ENCODE peak calls at places on chromosomes 2 and 18, in nine cellular contexts. Z, J, T, A, Y, X, N, B and H are unnamed samples.

GRCh38 chr2:146986161-146986560 is 858.7 kb upstream of the ACVR2A start:
- DNase-seq in Z (no peak), J (no peak), T (no peak), A (no peak), Y (peak; percentile 68), X (no peak), N (peak; percentile 57), B (no peak), H (no peak)

GRCh38 chr2:241721852-241722251 is 12.6 kb upstream of the D2HGDH start:
- DNase-seq in Z (no peak), J (no peak), T (no peak), A (no peak), Y (no peak), X (no peak), N (no peak), B (no peak), H (no peak)

GRCh38 chr2:71067567-71068217 is 756 bp upstream of the NAGK start:
- DNase-seq in Z (no peak), J (no peak), T (peak; percentile 69), A (peak; percentile 13), Y (peak; percentile 52), X (no peak), N (no peak), B (no peak), H (no peak)

GRCh38 chr2:12484536-12485115 is 232.1 kb upstream of the TRIB2 start:
- DNase-seq in Z (no peak), J (no peak), T (no peak), A (no peak), Y (peak; percentile 16), X (no peak), N (no peak), B (no peak), H (no peak)

GRCh38 chr2:239767016-239767905 is 257.9 kb downstream of the NDUFA10 start:
- DNase-seq in Z (no peak), J (no peak), T (peak; percentile 44), A (no peak), Y (no peak), X (no peak), N (no peak), B (no peak), H (no peak)

GRCh38 chr2:64143154-64144056 is 815 bp downstream of the PELI1 start:
- DNase-seq in Z (peak; percentile 68), J (peak; percentile 5), T (peak; percentile 74), A (peak; percentile 56), Y (peak; percentile 70), X (peak; percentile 9), N (peak; percentile 27), B (peak; percentile 9), H (peak; percentile 29)

GRCh38 chr2:156589381-156590079 is 153.4 kb downstream of the GPD2 start:
- DNase-seq in Z (peak; percentile 74), J (no peak), T (no peak), A (no peak), Y (peak; percentile 72), X (no peak), N (peak; percentile 51), B (no peak), H (peak; percentile 32)

GRCh38 chr18:25299899-25300298 is 52.1 kb downstream of the ZNF521 start:
- DNase-seq in Z (no peak), J (no peak), T (no peak), A (no peak), Y (no peak), X (no peak), N (no peak), B (no peak), H (no peak)

GRCh38 chr18:40249390-40250080 is 1705.5 kb upstream of the PIK3C3 start:
- DNase-seq in Z (no peak), J (no peak), T (no peak), A (no peak), Y (no peak), X (no peak), N (no peak), B (no peak), H (no peak)

GRCh38 chr2:51995293-51995692 is 963.4 kb upstream of the NRXN1 start:
- DNase-seq in Z (no peak), J (no peak), T (no peak), A (no peak), Y (peak; percentile 89), X (no peak), N (peak; percentile 88), B (no peak), H (no peak)

GRCh38 chr2:119372778-119373568 is 6.2 kb downstream of the DBI start:
- DNase-seq in Z (no peak), J (no peak), T (no peak), A (no peak), Y (no peak), X (no peak), N (no peak), B (no peak), H (no peak)

GRCh38 chr2:135916232-135916631 is 40.0 kb upstream of the MCM6 start:
- DNase-seq in Z (peak; percentile 74), J (no peak), T (no peak), A (no peak), Y (peak; percentile 51), X (no peak), N (peak; percentile 12), B (no peak), H (no peak)

GRCh38 chr2:37367984-37368383 is 23.6 kb downstream of the QPCT start:
- DNase-seq in Z (no peak), J (no peak), T (no peak), A (no peak), Y (no peak), X (no peak), N (no peak), B (no peak), H (no peak)

GRCh38 chr2:68737717-68738116 is 3.1 kb downstream of the ARHGAP25 start:
- DNase-seq in Z (peak; percentile 66), J (no peak), T (no peak), A (no peak), Y (no peak), X (no peak), N (no peak), B (peak; percentile 19), H (no peak)

GRCh38 chr2:170928036-170928823 is 823 bp upstream of the GORASP2 start:
- DNase-seq in Z (peak; percentile 29), J (no peak), T (no peak), A (no peak), Y (no peak), X (no peak), N (no peak), B (no peak), H (no peak)

GRCh38 chr2:108182489-108182888 is 57.3 kb upstream of the SULT1C3 start:
- DNase-seq in Z (no peak), J (no peak), T (no peak), A (peak; percentile 62), Y (peak; percentile 27), X (no peak), N (no peak), B (no peak), H (peak; percentile 45)

GRCh38 chr2:12702661-12703121 is 14.0 kb upstream of the TRIB2 start:
- DNase-seq in Z (no peak), J (no peak), T (no peak), A (no peak), Y (peak; percentile 91), X (no peak), N (peak; percentile 86), B (no peak), H (no peak)

GRCh38 chr18:499351-500229 is 911 bp downstream of the COLEC12 start:
- DNase-seq in Z (no peak), J (no peak), T (peak; percentile 73), A (peak; percentile 22), Y (peak; percentile 83), X (no peak), N (peak; percentile 79), B (no peak), H (no peak)

GRCh38 chr2:227759411-227760113 is 13.9 kb downstream of the SCYGR8 start:
- DNase-seq in Z (no peak), J (no peak), T (no peak), A (peak; percentile 27), Y (no peak), X (no peak), N (no peak), B (no peak), H (no peak)

GRCh38 chr2:46493241-46493970 is 14.0 kb downstream of the TMEM247 start:
- DNase-seq in Z (no peak), J (no peak), T (no peak), A (no peak), Y (peak; percentile 80), X (no peak), N (peak; percentile 21), B (no peak), H (no peak)

GRCh38 chr2:110804915-110805314 is 72.5 kb downstream of the ACOXL start:
- DNase-seq in Z (no peak), J (no peak), T (no peak), A (no peak), Y (no peak), X (peak; percentile 5), N (no peak), B (peak; percentile 26), H (no peak)

GRCh38 chr2:28568533-28568932 is 72.7 kb downstream of the PLB1 start:
- DNase-seq in Z (no peak), J (no peak), T (no peak), A (no peak), Y (peak; percentile 22), X (no peak), N (no peak), B (no peak), H (no peak)

GRCh38 chr2:70607121-70607551 is 53.5 kb upstream of the TGFA start:
- DNase-seq in Z (peak; percentile 76), J (no peak), T (no peak), A (no peak), Y (peak; percentile 61), X (no peak), N (no peak), B (no peak), H (no peak)

GRCh38 chr2:168501456-168502065 is 45.5 kb downstream of the CERS6 start:
- DNase-seq in Z (no peak), J (no peak), T (no peak), A (no peak), Y (no peak), X (no peak), N (no peak), B (no peak), H (no peak)

GRCh38 chr18:1094408-1094807 is 189.7 kb downstream of the ADCYAP1 start:
- DNase-seq in Z (peak; percentile 21), J (no peak), T (no peak), A (no peak), Y (peak; percentile 53), X (no peak), N (no peak), B (no peak), H (no peak)

GRCh38 chr2:200614249-200614648 is 28.4 kb downstream of the AOX1 start:
- DNase-seq in Z (no peak), J (no peak), T (no peak), A (no peak), Y (peak; percentile 24), X (no peak), N (no peak), B (no peak), H (no peak)

GRCh38 chr2:196177124-196177523 is 5.7 kb upstream of the STK17B start:
- DNase-seq in Z (no peak), J (no peak), T (no peak), A (no peak), Y (no peak), X (no peak), N (no peak), B (no peak), H (no peak)

GRCh38 chr18:46226461-46226860 is 122.3 kb downstream of the HAUS1 start:
- DNase-seq in Z (no peak), J (no peak), T (no peak), A (no peak), Y (peak; percentile 75), X (no peak), N (peak; percentile 50), B (no peak), H (no peak)

GRCh38 chr2:26970244-26970927 is at the start of gene MAPRE3:
- DNase-seq in Z (peak; percentile 76), J (peak; percentile 53), T (peak; percentile 93), A (peak; percentile 90), Y (peak; percentile 89), X (peak; percentile 69), N (peak; percentile 53), B (peak; percentile 81), H (peak; percentile 91)